ENCODE peak calls at places on chromosomes 7 and 10, in five cellular contexts. H is fibroblast of lung, G is lung, F is ovary, C is transverse colon. X is an unnamed sample.
A peak's percentile ranks its signal among the peaks of the same experiment; 100 is the strongest.

GRCh38 chr7:150799741-150800575 is at the start of gene TMEM176B:
- DNase-seq in H (no peak), F (peak; percentile 81), C (peak; percentile 76), G (no peak), X (no peak)

GRCh38 chr10:34941471-34942357 is 126.6 kb upstream of the PARD3 start:
- DNase-seq in F (no peak), H (peak; percentile 80), C (no peak), G (no peak), X (peak; percentile 27)

GRCh38 chr7:28062197-28062988 is 118.2 kb downstream of the JAZF1 start:
- DNase-seq in F (peak; percentile 69), G (peak; percentile 70), C (peak; percentile 73), H (peak; percentile 44), X (peak; percentile 71)

GRCh38 chr10:110353244-110354119 is 48.8 kb upstream of the SMNDC1 start:
- DNase-seq in H (peak; percentile 95), C (peak; percentile 28), F (no peak), G (no peak), X (peak; percentile 99)

GRCh38 chr10:22690158-22690557 is 24.2 kb downstream of the PIP4K2A start:
- DNase-seq in H (no peak), C (no peak), F (no peak), G (no peak), X (no peak)

GRCh38 chr7:69861233-69861632 is 263.0 kb downstream of the AUTS2 start:
- DNase-seq in G (no peak), C (no peak), F (no peak), H (no peak), X (no peak)

GRCh38 chr10:13636776-13637175 is 50.0 kb downstream of the PRPF18 start:
- DNase-seq in C (no peak), H (peak; percentile 43), G (no peak), F (no peak), X (peak; percentile 21)

GRCh38 chr10:102408728-102409603 is 9.6 kb downstream of the PSD start:
- DNase-seq in G (no peak), H (peak; percentile 60), C (peak; percentile 64), F (peak; percentile 65), X (no peak)

GRCh38 chr7:112262804-112263203 is 56.3 kb downstream of the ZNF277 start:
- DNase-seq in H (no peak), F (no peak), G (no peak), C (no peak), X (no peak)

GRCh38 chr10:45580781-45581496 is 91.6 kb downstream of the ZFAND4 start:
- DNase-seq in H (no peak), F (no peak), G (no peak), C (peak; percentile 47), X (no peak)

GRCh38 chr7:136869991-136870798 is 1.7 kb downstream of the CHRM2 start:
- DNase-seq in F (no peak), H (peak; percentile 47), C (no peak), G (no peak), X (no peak)

GRCh38 chr10:105150486-105150885 is 509.4 kb downstream of the SORCS3 start:
- DNase-seq in F (no peak), G (no peak), C (no peak), H (peak; percentile 90), X (no peak)

GRCh38 chr7:113128028-113128427 is 9.7 kb upstream of the SMIM30 start:
- DNase-seq in F (no peak), G (no peak), C (no peak), H (peak; percentile 19), X (peak; percentile 59)

GRCh38 chr7:264541-265191 is 25.3 kb upstream of the FOXL3 start:
- DNase-seq in C (peak; percentile 75), G (peak; percentile 81), F (no peak), H (no peak), X (peak; percentile 53)

GRCh38 chr10:125061557-125062243 is 98.7 kb downstream of the CTBP2 start:
- DNase-seq in F (no peak), C (no peak), H (no peak), G (no peak), X (no peak)

GRCh38 chr10:51687296-51687695 is 12.1 kb downstream of the CSTF2T start:
- DNase-seq in F (no peak), C (no peak), H (no peak), G (no peak), X (no peak)

GRCh38 chr10:71294856-71295255 is 24.2 kb upstream of the SLC29A3 start:
- DNase-seq in C (no peak), H (no peak), G (no peak), F (no peak), X (no peak)

GRCh38 chr7:8063706-8064297 is 95.2 kb downstream of the GLCCI1 start:
- DNase-seq in G (no peak), C (no peak), F (no peak), H (peak; percentile 59), X (peak; percentile 38)

DNA sequence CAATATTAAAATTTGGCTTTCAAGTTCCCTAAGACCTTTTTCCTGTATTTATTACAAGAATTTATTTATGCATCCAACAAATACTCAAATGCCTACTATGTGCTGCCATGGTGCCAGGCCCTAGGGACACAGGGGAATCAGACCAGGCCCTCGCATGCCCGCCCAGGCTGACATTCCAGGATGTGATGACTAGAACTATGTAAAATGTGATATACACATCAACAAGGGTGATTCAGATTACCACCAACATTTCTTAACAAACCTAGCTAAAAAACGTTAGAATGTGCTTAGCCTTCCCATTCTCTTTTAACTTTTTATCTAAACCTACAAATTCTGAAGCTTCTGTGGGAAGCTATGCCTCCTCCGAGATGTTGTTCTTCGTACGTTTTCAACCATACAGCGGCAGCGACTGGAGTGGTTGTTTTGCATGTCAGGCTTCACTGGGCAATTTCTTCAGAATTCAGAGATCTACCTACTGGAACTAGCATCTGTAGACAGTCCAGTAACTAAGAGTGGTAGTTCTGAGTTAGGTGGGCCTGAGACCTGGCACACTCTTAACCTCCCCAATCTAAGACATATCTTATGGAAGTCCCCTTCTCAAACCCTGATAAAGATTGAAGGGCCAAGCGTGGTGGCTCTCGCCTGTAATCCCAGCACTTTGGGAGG is 22.1 kb downstream of the GNA12 start:
- DNase-seq in F (no peak), G (no peak), C (no peak), H (peak; percentile 93), X (peak; percentile 88)
- TF ChIP-seq CTCF in F (no peak), G (no peak), C (no peak), H (no peak), X (no peak)

GRCh38 chr7:50620418-50620817 is 55.2 kb upstream of the DDC start:
- DNase-seq in C (no peak), G (no peak), F (no peak), H (peak; percentile 30), X (no peak)

GRCh38 chr7:50619684-50620083 is 54.5 kb upstream of the DDC start:
- DNase-seq in G (no peak), H (no peak), F (no peak), C (no peak), X (no peak)

GRCh38 chr7:50621932-50622587 is 56.9 kb upstream of the DDC start:
- DNase-seq in F (no peak), H (no peak), C (no peak), G (no peak), X (no peak)

GRCh38 chr7:50622821-50623220 is 57.6 kb upstream of the DDC start:
- DNase-seq in G (no peak), H (no peak), F (no peak), C (no peak), X (no peak)

DNA sequence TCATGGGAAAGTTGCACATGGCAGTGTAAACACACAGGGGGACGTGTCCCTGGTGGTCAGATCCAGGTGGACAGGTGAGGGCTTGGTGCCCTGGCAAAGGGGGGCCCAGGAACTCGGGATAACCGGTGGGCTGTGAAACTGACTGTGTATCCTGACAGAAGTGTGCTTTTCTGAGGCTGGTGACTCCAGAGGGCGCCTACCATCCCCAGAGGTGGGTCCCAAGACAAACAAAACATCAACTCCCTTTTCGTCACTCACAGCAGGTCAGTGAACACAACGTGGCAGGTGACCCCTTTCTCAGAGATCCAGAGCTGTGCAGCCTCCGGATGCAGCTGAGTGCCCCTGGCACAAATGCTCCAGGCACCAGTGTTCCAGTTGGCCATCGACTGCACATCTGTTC is 56.0 kb upstream of the DDC start:
- DNase-seq in F (no peak), C (no peak), H (no peak), G (no peak), X (no peak)
- TF ChIP-seq CTCF in F (no peak), C (no peak), H (no peak), G (no peak), X (no peak)

DNA sequence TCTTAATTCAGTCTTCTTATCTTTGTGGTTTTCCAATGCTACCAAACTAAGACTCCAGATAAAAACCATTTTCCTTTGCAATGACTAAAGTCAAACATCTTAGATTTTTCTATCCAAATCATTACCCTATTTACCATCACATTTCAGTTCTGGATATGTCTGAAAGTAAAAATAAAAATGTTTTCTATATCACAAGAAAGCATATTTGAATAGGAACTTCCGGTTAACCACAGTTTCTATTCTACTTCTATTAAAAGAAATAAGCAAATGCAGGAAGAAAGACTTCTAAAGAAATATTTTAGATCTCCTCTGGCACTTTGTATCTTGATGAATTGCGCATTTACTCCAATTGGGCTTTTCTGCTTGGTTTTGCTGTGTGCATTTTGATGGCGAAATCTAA is 146.0 kb downstream of the VPS50 start:
- DNase-seq in G (no peak), F (no peak), H (no peak), C (no peak), X (no peak)
- TF ChIP-seq CTCF in G (no peak), F (no peak), H (no peak), C (no peak), X (no peak)

DNA sequence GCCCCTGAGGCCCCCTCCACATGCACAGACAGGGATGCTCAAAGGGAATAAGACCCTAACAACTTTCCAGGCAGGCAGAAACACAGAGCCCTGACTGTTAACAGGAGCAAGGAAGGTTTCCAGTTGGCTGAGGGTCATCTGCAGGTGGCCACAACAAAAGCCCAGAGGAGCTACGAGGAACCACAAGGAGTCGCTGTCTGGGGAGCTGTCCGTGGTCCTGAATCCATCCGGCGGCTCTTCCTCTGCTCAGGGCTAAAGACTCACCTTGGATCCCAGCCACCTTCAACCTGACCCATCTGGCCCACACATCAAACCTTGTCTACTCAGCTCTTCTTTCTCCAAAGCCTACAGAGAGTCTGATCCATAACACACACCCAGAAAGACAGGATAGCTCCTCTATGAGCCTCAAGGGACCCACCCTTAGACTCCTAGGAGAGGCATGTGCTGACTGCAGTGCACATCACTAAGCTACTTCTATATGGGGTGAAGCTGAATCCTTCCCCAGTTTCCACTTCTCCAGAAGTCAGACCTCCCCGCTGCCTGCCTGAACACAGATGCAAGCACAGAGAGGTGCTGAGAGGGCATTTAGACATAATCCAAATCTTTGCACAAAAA is 104.0 kb downstream of the SLIT1 start:
- DNase-seq in H (peak; percentile 43), F (peak; percentile 28), C (peak; percentile 51), G (peak; percentile 41), X (peak; percentile 55)
- TF ChIP-seq CTCF in H (peak; percentile 80), F (no peak), C (peak; percentile 59), G (peak; percentile 36), X (peak; percentile 96)

GRCh38 chr7:43726466-43726865 is 2.9 kb downstream of the COA1 start:
- DNase-seq in G (no peak), F (no peak), H (peak; percentile 68), C (no peak), X (peak; percentile 32)

GRCh38 chr7:43727494-43727893 is 1.8 kb downstream of the COA1 start:
- DNase-seq in C (no peak), F (no peak), G (no peak), H (no peak), X (no peak)

GRCh38 chr7:43729924-43730248 is 563 bp upstream of the COA1 start:
- DNase-seq in G (no peak), C (no peak), F (no peak), H (no peak), X (no peak)

GRCh38 chr7:43727003-43727402 is 2.3 kb downstream of the COA1 start:
- DNase-seq in F (no peak), G (no peak), C (no peak), H (no peak), X (no peak)

GRCh38 chr7:43729214-43729923 is at the start of gene COA1:
- DNase-seq in H (peak; percentile 92), F (peak; percentile 82), C (peak; percentile 88), G (peak; percentile 86), X (peak; percentile 93)
- TF ChIP-seq CTCF in H (peak; percentile 22), F (no peak), C (peak; percentile 20), G (no peak), X (no peak)

X was measured in fibroblast of mammary gland.